ENCODE peak calls at places on chromosomes 13 and 19, in ten cellular contexts. One of them, this sample, is unnamed.

GRCh38 chr19:41480336-41480735 is 37.4 kb downstream of the ERICH4 start:
- DNase-seq in thoracic aorta: no peak
- DNase-seq in cardiac fibroblast: no peak
- DNase-seq in HCT116: no peak
- DNase-seq in stomach: no peak
- DNase-seq in fibroblast of lung: no peak
- DNase-seq in AG04450: no peak
- DNase-seq in AG09319: no peak
- DNase-seq in right lobe of liver: no peak
- DNase-seq in progenitor cell of endocrine pancreas: no peak
- DNase-seq in this sample: no peak

GRCh38 chr13:31885994-31886393 is 145.6 kb upstream of the FRY start:
- DNase-seq in fibroblast of lung: peak
- DNase-seq in progenitor cell of endocrine pancreas: no peak
- DNase-seq in HCT116: no peak
- DNase-seq in stomach: no peak
- DNase-seq in AG09319: no peak
- DNase-seq in cardiac fibroblast: peak
- DNase-seq in thoracic aorta: no peak
- DNase-seq in AG04450: no peak
- DNase-seq in right lobe of liver: no peak
- DNase-seq in this sample: no peak

GRCh38 chr13:79312456-79312855 is 93.6 kb downstream of the RBM26 start:
- DNase-seq in AG09319: no peak
- DNase-seq in stomach: no peak
- DNase-seq in thoracic aorta: no peak
- DNase-seq in progenitor cell of endocrine pancreas: no peak
- DNase-seq in right lobe of liver: no peak
- DNase-seq in fibroblast of lung: no peak
- DNase-seq in AG04450: no peak
- DNase-seq in HCT116: no peak
- DNase-seq in cardiac fibroblast: no peak
- DNase-seq in this sample: no peak

GRCh38 chr13:112718318-112718717 is 28.5 kb downstream of the ATP11A start:
- DNase-seq in AG09319: no peak
- DNase-seq in fibroblast of lung: no peak
- DNase-seq in HCT116: no peak
- DNase-seq in thoracic aorta: no peak
- DNase-seq in right lobe of liver: no peak
- DNase-seq in cardiac fibroblast: no peak
- DNase-seq in progenitor cell of endocrine pancreas: no peak
- DNase-seq in AG04450: no peak
- DNase-seq in stomach: no peak
- DNase-seq in this sample: no peak

GRCh38 chr13:40319699-40320586 is 346.5 kb downstream of the FOXO1 start:
- DNase-seq in right lobe of liver: no peak
- DNase-seq in HCT116: no peak
- DNase-seq in cardiac fibroblast: no peak
- DNase-seq in thoracic aorta: no peak
- DNase-seq in fibroblast of lung: no peak
- DNase-seq in stomach: no peak
- DNase-seq in AG09319: no peak
- DNase-seq in progenitor cell of endocrine pancreas: no peak
- DNase-seq in AG04450: no peak
- DNase-seq in this sample: no peak

GRCh38 chr13:110562696-110563462 is 1.4 kb upstream of the RAB20 start:
- DNase-seq in HCT116: no peak
- DNase-seq in AG09319: no peak
- DNase-seq in stomach: no peak
- DNase-seq in progenitor cell of endocrine pancreas: no peak
- DNase-seq in right lobe of liver: no peak
- DNase-seq in AG04450: no peak
- DNase-seq in fibroblast of lung: no peak
- DNase-seq in thoracic aorta: no peak
- DNase-seq in cardiac fibroblast: no peak
- DNase-seq in this sample: no peak

GRCh38 chr19:47142779-47143178 is 12.1 kb downstream of the SAE1 start:
- DNase-seq in stomach: no peak
- DNase-seq in cardiac fibroblast: no peak
- DNase-seq in HCT116: no peak
- DNase-seq in progenitor cell of endocrine pancreas: no peak
- DNase-seq in thoracic aorta: no peak
- DNase-seq in fibroblast of lung: no peak
- DNase-seq in AG09319: no peak
- DNase-seq in right lobe of liver: no peak
- DNase-seq in AG04450: no peak
- DNase-seq in this sample: no peak

GRCh38 chr13:98171806-98172569 is 5.1 kb downstream of the RNF113B start:
- DNase-seq in stomach: peak
- DNase-seq in progenitor cell of endocrine pancreas: no peak
- DNase-seq in AG04450: no peak
- DNase-seq in AG09319: no peak
- DNase-seq in cardiac fibroblast: peak
- DNase-seq in right lobe of liver: no peak
- DNase-seq in HCT116: no peak
- DNase-seq in fibroblast of lung: peak
- DNase-seq in thoracic aorta: no peak
- DNase-seq in this sample: no peak

GRCh38 chr13:25281193-25281936 is 5.9 kb downstream of the MTMR6 start:
- DNase-seq in AG04450: no peak
- DNase-seq in thoracic aorta: no peak
- DNase-seq in cardiac fibroblast: no peak
- DNase-seq in progenitor cell of endocrine pancreas: no peak
- DNase-seq in HCT116: no peak
- DNase-seq in stomach: no peak
- DNase-seq in AG09319: no peak
- DNase-seq in right lobe of liver: no peak
- DNase-seq in fibroblast of lung: no peak
- DNase-seq in this sample: no peak

GRCh38 chr19:34017024-34017423 is 155.3 kb upstream of the LSM14A start:
- DNase-seq in AG04450: no peak
- DNase-seq in cardiac fibroblast: no peak
- DNase-seq in thoracic aorta: no peak
- DNase-seq in fibroblast of lung: no peak
- DNase-seq in AG09319: no peak
- DNase-seq in progenitor cell of endocrine pancreas: no peak
- DNase-seq in stomach: no peak
- DNase-seq in HCT116: peak
- DNase-seq in right lobe of liver: no peak
- DNase-seq in this sample: no peak

GRCh38 chr13:32984857-32985626 is 31.2 kb upstream of the KL start:
- DNase-seq in HCT116: no peak
- DNase-seq in cardiac fibroblast: no peak
- DNase-seq in progenitor cell of endocrine pancreas: no peak
- DNase-seq in right lobe of liver: no peak
- DNase-seq in AG09319: no peak
- DNase-seq in stomach: peak
- DNase-seq in thoracic aorta: no peak
- DNase-seq in fibroblast of lung: peak
- DNase-seq in AG04450: peak
- DNase-seq in this sample: no peak

GRCh38 chr13:63636231-63636993 is 2220.8 kb upstream of the PCDH20 start:
- DNase-seq in progenitor cell of endocrine pancreas: no peak
- DNase-seq in thoracic aorta: no peak
- DNase-seq in AG09319: no peak
- DNase-seq in cardiac fibroblast: peak
- DNase-seq in stomach: no peak
- DNase-seq in HCT116: peak
- DNase-seq in AG04450: no peak
- DNase-seq in fibroblast of lung: no peak
- DNase-seq in right lobe of liver: no peak
- DNase-seq in this sample: no peak

GRCh38 chr13:82827704-82828103 is 1054.6 kb downstream of the SLITRK1 start:
- DNase-seq in fibroblast of lung: no peak
- DNase-seq in AG04450: no peak
- DNase-seq in AG09319: no peak
- DNase-seq in HCT116: no peak
- DNase-seq in cardiac fibroblast: no peak
- DNase-seq in right lobe of liver: no peak
- DNase-seq in stomach: no peak
- DNase-seq in thoracic aorta: no peak
- DNase-seq in progenitor cell of endocrine pancreas: no peak
- DNase-seq in this sample: no peak

GRCh38 chr19:55352040-55352439 is 2.5 kb downstream of the COX6B2 start:
- DNase-seq in progenitor cell of endocrine pancreas: no peak
- DNase-seq in AG09319: no peak
- DNase-seq in right lobe of liver: no peak
- DNase-seq in fibroblast of lung: no peak
- DNase-seq in AG04450: no peak
- DNase-seq in stomach: no peak
- DNase-seq in cardiac fibroblast: no peak
- DNase-seq in thoracic aorta: no peak
- DNase-seq in HCT116: peak
- DNase-seq in this sample: no peak

GRCh38 chr19:29259153-29259552 is 46.2 kb upstream of the UQCRFS1 start:
- DNase-seq in HCT116: no peak
- DNase-seq in stomach: no peak
- DNase-seq in thoracic aorta: no peak
- DNase-seq in fibroblast of lung: no peak
- DNase-seq in AG04450: no peak
- DNase-seq in progenitor cell of endocrine pancreas: no peak
- DNase-seq in cardiac fibroblast: peak
- DNase-seq in AG09319: no peak
- DNase-seq in right lobe of liver: no peak
- DNase-seq in this sample: no peak
- TF ChIP-seq CTCF in HCT116: peak
- TF ChIP-seq CTCF in stomach: no peak
- TF ChIP-seq CTCF in thoracic aorta: no peak
- TF ChIP-seq CTCF in fibroblast of lung: peak
- TF ChIP-seq CTCF in AG04450: no peak
- TF ChIP-seq CTCF in progenitor cell of endocrine pancreas: peak
- TF ChIP-seq CTCF in cardiac fibroblast: peak
- TF ChIP-seq CTCF in AG09319: peak
- TF ChIP-seq CTCF in right lobe of liver: no peak
- TF ChIP-seq CTCF in this sample: no peak

GRCh38 chr19:17680235-17680722 is 7.9 kb downstream of the UNC13A start:
- DNase-seq in AG09319: no peak
- DNase-seq in fibroblast of lung: peak
- DNase-seq in thoracic aorta: peak
- DNase-seq in AG04450: no peak
- DNase-seq in cardiac fibroblast: peak
- DNase-seq in right lobe of liver: peak
- DNase-seq in stomach: peak
- DNase-seq in HCT116: peak
- DNase-seq in progenitor cell of endocrine pancreas: no peak
- DNase-seq in this sample: peak
- TF ChIP-seq CTCF in AG09319: no peak
- TF ChIP-seq CTCF in fibroblast of lung: no peak
- TF ChIP-seq CTCF in thoracic aorta: no peak
- TF ChIP-seq CTCF in AG04450: no peak
- TF ChIP-seq CTCF in cardiac fibroblast: no peak
- TF ChIP-seq CTCF in right lobe of liver: no peak
- TF ChIP-seq CTCF in stomach: no peak
- TF ChIP-seq CTCF in HCT116: no peak
- TF ChIP-seq CTCF in progenitor cell of endocrine pancreas: no peak
- TF ChIP-seq CTCF in this sample: no peak

DNA sequence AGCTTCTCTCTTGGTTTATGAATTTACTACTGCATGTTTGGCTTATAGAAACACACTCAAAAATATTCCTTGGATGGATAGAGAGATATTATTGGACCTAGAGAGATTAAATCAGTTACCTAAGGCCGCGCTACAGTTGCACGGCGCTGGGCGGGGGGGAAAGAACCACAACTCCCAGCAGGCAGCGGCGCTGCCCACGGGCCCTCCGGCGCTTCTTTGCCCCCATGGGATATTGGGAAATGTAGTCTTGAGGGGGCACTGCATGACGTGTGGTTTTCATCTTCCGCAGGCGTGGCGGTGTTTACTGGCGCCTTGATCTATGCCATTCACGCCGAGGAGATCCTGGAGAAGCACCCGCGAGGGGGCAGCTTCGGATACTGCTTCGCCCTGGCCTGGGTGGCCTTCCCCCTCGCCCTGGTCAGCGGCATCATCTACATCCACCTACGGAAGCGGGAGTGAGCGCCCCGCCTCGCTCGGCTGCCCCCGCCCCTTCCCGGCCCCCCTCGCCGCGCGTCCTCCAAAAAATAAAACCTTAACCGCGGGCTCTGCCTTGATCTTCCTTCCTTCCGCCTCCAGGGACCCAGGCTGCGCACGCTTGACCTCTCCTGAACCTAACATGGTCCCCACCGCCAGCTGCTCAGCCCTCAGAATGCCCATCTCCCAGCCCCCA is 4.8 kb downstream of the EMP3 start:
- DNase-seq in stomach: peak
- DNase-seq in fibroblast of lung: peak
- DNase-seq in progenitor cell of endocrine pancreas: peak
- DNase-seq in thoracic aorta: no peak
- DNase-seq in AG04450: no peak
- DNase-seq in AG09319: no peak
- DNase-seq in HCT116: no peak
- DNase-seq in right lobe of liver: peak
- DNase-seq in cardiac fibroblast: no peak
- DNase-seq in this sample: peak
- TF ChIP-seq CTCF in stomach: no peak
- TF ChIP-seq CTCF in fibroblast of lung: no peak
- TF ChIP-seq CTCF in progenitor cell of endocrine pancreas: peak
- TF ChIP-seq CTCF in thoracic aorta: no peak
- TF ChIP-seq CTCF in AG04450: no peak
- TF ChIP-seq CTCF in AG09319: no peak
- TF ChIP-seq CTCF in HCT116: no peak
- TF ChIP-seq CTCF in right lobe of liver: peak
- TF ChIP-seq CTCF in cardiac fibroblast: no peak
- TF ChIP-seq CTCF in this sample: no peak

GRCh38 chr19:39212377-39212742 is 8.3 kb upstream of the SYCN start:
- DNase-seq in progenitor cell of endocrine pancreas: no peak
- DNase-seq in fibroblast of lung: no peak
- DNase-seq in right lobe of liver: peak
- DNase-seq in AG09319: no peak
- DNase-seq in AG04450: no peak
- DNase-seq in stomach: peak
- DNase-seq in cardiac fibroblast: peak
- DNase-seq in HCT116: peak
- DNase-seq in thoracic aorta: no peak
- DNase-seq in this sample: peak
- TF ChIP-seq CTCF in progenitor cell of endocrine pancreas: peak
- TF ChIP-seq CTCF in fibroblast of lung: peak
- TF ChIP-seq CTCF in right lobe of liver: peak
- TF ChIP-seq CTCF in AG09319: peak
- TF ChIP-seq CTCF in AG04450: peak
- TF ChIP-seq CTCF in stomach: peak
- TF ChIP-seq CTCF in cardiac fibroblast: peak
- TF ChIP-seq CTCF in HCT116: peak
- TF ChIP-seq CTCF in thoracic aorta: no peak
- TF ChIP-seq CTCF in this sample: peak